ENCODE peak calls at places on chromosomes 4 and X, in seven cellular contexts. Q is neural progenitor cell, M is bronchial epithelial cell, Z is breast epithelium, J is K562, G is brain microvascular endothelial cell, K is MCF 10A. P is an unnamed sample.

GRCh38 chrX:39813631-39814246 is 284.0 kb downstream of the BCOR start:
- DNase-seq in Q (no peak), G (peak; percentile 20), J (no peak), Z (peak; percentile 67), M (peak; percentile 46), K (peak; percentile 79), P (no peak)

GRCh38 chrX:2502668-2503519 is 2.1 kb upstream of the DHRSX start:
- DNase-seq in G (peak; percentile 11), K (no peak), M (peak; percentile 28), Z (no peak), Q (no peak), J (no peak), P (no peak)

GRCh38 chrX:23374291-23374690 is 39.6 kb downstream of the PTCHD1 start:
- DNase-seq in K (no peak), G (no peak), J (no peak), M (no peak), Z (no peak), Q (peak; percentile 16), P (no peak)

GRCh38 chrX:64265265-64265664 is 34.9 kb upstream of the ASB12 start:
- DNase-seq in G (no peak), Z (no peak), J (no peak), Q (no peak), M (no peak), K (no peak), P (no peak)

GRCh38 chr4:115159141-115159540 is 45.7 kb upstream of the NDST4 start:
- DNase-seq in Z (no peak), M (peak; percentile 2), Q (no peak), K (no peak), J (no peak), G (no peak), P (no peak)

GRCh38 chrX:38236901-38237615 is 16.4 kb upstream of the SRPX start:
- DNase-seq in M (no peak), J (no peak), K (no peak), Z (no peak), G (no peak), Q (no peak), P (no peak)

GRCh38 chr4:121998024-121998423 is 46.2 kb upstream of the TRPC3 start:
- DNase-seq in J (no peak), Z (no peak), K (peak; percentile 33), Q (peak; percentile 13), M (peak; percentile 25), G (no peak), P (no peak)

GRCh38 chr4:156006192-156006591 is 52.5 kb upstream of the CTSO start:
- DNase-seq in G (no peak), K (no peak), J (no peak), Q (no peak), Z (no peak), M (no peak), P (no peak)

GRCh38 chrX:30680618-30681017 is 27.4 kb downstream of the GK start:
- DNase-seq in K (no peak), M (no peak), G (no peak), J (no peak), Q (no peak), Z (no peak), P (no peak)

GRCh38 chrX:69158166-69159040 is 6.8 kb downstream of the PJA1 start:
- DNase-seq in Z (no peak), J (peak; percentile 34), Q (peak; percentile 64), K (peak; percentile 78), M (peak; percentile 83), G (peak; percentile 63), P (no peak)

GRCh38 chr4:133150643-133151300 is 1.7 kb downstream of the PCDH10 start:
- DNase-seq in Q (peak; percentile 55), K (no peak), J (no peak), M (no peak), G (peak; percentile 20), Z (no peak), P (no peak)

GRCh38 chrX:117711774-117712173 is 404.8 kb downstream of the KLHL13 start:
- DNase-seq in K (no peak), Z (no peak), G (no peak), M (no peak), J (no peak), Q (no peak), P (no peak)

GRCh38 chr4:61202638-61203495 is 2.7 kb downstream of the ADGRL3 start:
- DNase-seq in Q (peak; percentile 60), G (peak; percentile 37), J (no peak), Z (no peak), K (peak; percentile 51), M (peak; percentile 64), P (no peak)

GRCh38 chr4:127642169-127642568 is 9.4 kb downstream of the INTU start:
- DNase-seq in Q (no peak), M (no peak), K (no peak), J (no peak), Z (no peak), G (peak; percentile 15), P (no peak)

GRCh38 chrX:139194571-139195280 is 335.8 kb upstream of the F9 start:
- DNase-seq in M (peak; percentile 48), K (no peak), G (no peak), J (peak; percentile 48), Z (no peak), Q (peak; percentile 44), P (peak; percentile 18)

GRCh38 chrX:74015379-74016019 is 288.5 kb upstream of the ZCCHC13 start:
- DNase-seq in J (peak; percentile 62), M (peak; percentile 49), Z (no peak), G (peak; percentile 72), Q (peak; percentile 83), K (peak; percentile 86), P (peak; percentile 21)

GRCh38 chr4:57037982-57038604 is 59.4 kb downstream of the POLR2B start:
- DNase-seq in M (no peak), Q (peak; percentile 82), G (no peak), Z (peak; percentile 63), K (peak; percentile 76), J (peak; percentile 59), P (peak; percentile 83)

GRCh38 chr4:179762840-179763239 is 2320.6 kb upstream of the AGA start:
- DNase-seq in K (no peak), J (no peak), Q (no peak), M (no peak), Z (no peak), G (no peak), P (no peak)

GRCh38 chr4:78186597-78187543 is 129.7 kb downstream of the FRAS1 start:
- DNase-seq in K (no peak), Z (no peak), G (no peak), Q (no peak), M (no peak), J (no peak), P (no peak)

GRCh38 chrX:27085346-27085745 is 377.8 kb downstream of the PPP4R3C start:
- DNase-seq in K (no peak), M (no peak), G (no peak), Q (no peak), Z (no peak), J (no peak), P (no peak)

GRCh38 chr4:110837896-110838450 is 215.1 kb upstream of the PITX2 start:
- DNase-seq in M (no peak), J (no peak), Q (peak; percentile 46), Z (no peak), G (no peak), K (no peak), P (no peak)

GRCh38 chr4:52410971-52411370 is 248.1 kb downstream of the USP46 start:
- DNase-seq in J (no peak), G (no peak), Z (no peak), K (no peak), Q (no peak), M (no peak), P (no peak)

GRCh38 chr4:74628808-74629616 is 165.3 kb downstream of the BTC start:
- DNase-seq in Q (no peak), K (no peak), Z (no peak), M (peak; percentile 41), J (no peak), G (no peak), P (no peak)

DNA sequence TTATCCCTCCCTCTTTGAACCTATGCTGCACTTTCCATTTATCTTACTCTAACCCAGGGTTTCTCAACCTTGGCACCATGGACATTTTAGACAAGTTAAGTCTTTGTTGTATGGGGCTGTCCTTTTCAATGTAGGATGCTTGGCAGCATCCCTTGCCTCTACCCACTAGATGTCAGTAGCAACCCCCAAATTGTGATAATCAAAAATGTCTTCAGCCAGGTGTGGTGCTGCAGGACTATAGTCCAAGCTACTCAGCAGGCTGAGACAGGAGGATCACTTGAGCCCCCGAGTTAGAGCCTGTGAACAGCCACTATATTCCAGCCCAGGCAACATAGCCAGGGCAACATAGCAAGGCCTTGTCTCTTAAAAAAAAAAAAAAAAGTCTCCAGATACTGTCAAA is 7.0 kb downstream of the LRCH2 start:
- DNase-seq in Q (peak; percentile 69), J (no peak), M (peak; percentile 36), Z (no peak), K (peak; percentile 56), G (peak; percentile 7), P (peak; percentile 39)
- TF ChIP-seq CTCF in Q (peak; percentile 71), J (peak; percentile 86), M (peak; percentile 44), Z (no peak), K (peak; percentile 43), G (peak; percentile 67), P (no peak)

DNA sequence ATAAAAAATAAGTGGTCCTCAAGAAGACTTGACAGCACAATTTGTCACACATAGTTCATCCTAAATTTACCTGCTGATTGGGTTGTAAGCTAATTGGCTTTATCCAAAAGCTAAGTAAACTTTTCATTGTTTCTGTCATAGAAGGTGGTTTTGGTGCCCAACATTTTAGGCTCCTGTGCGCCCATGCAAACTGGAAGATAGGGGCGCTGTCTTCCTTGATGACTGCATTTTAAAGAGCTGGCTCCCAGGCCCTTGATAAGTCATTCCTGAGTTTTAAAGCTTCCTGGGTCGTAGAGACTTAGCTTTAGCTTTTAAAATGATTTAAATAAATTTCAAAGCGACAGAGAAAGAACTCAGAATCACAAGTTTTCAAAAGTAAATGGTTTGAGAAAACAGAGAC is 625.4 kb upstream of the GALNT7 start:
- DNase-seq in M (no peak), Q (peak; percentile 8), Z (no peak), J (no peak), G (no peak), K (no peak), P (no peak)
- TF ChIP-seq CTCF in M (no peak), Q (peak; percentile 39), Z (no peak), J (no peak), G (no peak), K (no peak), P (no peak)

GRCh38 chrX:136708348-136708747 is 60.4 kb downstream of the CD40LG start:
- DNase-seq in Z (no peak), M (peak; percentile 21), J (peak; percentile 14), K (peak; percentile 20), G (no peak), Q (peak; percentile 4), P (no peak)
- TF ChIP-seq CTCF in Z (no peak), M (peak; percentile 19), J (peak; percentile 33), K (peak; percentile 51), G (peak; percentile 29), Q (peak; percentile 53), P (peak; percentile 18)

DNA sequence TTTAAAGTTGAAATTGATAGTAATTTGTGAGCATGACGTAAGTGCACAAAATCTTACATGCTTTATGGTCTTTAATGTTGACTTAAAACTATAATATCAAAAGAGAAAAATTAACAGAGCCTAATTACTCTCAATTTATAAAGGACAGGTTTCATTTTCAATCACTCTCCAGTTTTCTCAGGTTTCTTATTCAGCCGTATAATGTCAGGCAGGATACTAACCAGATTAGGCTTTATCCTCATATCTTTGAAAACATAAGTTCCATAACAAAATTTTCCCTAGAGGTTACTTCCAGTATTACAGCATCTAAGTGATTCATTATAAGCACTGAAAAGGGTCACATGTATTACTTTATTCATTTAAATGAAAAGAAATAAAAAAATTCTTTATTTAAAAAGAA is 492.1 kb downstream of the PACRGL start:
- DNase-seq in Z (no peak), G (no peak), K (no peak), J (no peak), M (no peak), Q (no peak), P (no peak)
- TF ChIP-seq CTCF in Z (no peak), G (no peak), K (peak; percentile 28), J (no peak), M (no peak), Q (peak; percentile 23), P (peak; percentile 68)